ENCODE peak calls at places on chromosomes 11 and 22, in five cellular contexts. K, L, A, S and G are unnamed samples.

GRCh38 chr22:29351891-29352290 is 36.4 kb upstream of the RASL10A start:
- DNase-seq in A (no peak), K (no peak), L (no peak), S (no peak), G (no peak)

GRCh38 chr11:119148855-119149370 is at the start of gene ABCG4:
- DNase-seq in K (no peak), L (no peak), S (peak), A (peak), G (peak)

GRCh38 chr11:9219572-9219971 is 45.6 kb downstream of the DENND5A start:
- DNase-seq in S (no peak), A (no peak), L (peak), K (no peak), G (peak)

GRCh38 chr11:79758325-79758724 is 317.5 kb upstream of the TENM4 start:
- DNase-seq in L (no peak), K (no peak), A (no peak), S (no peak), G (no peak)

GRCh38 chr22:27754247-27754887 is 47.2 kb downstream of the MN1 start:
- DNase-seq in A (no peak), K (no peak), S (no peak), L (no peak), G (no peak)

GRCh38 chr11:118051611-118052461 is 25.0 kb upstream of the TMPRSS4 start:
- DNase-seq in K (no peak), S (peak), L (no peak), A (no peak), G (no peak)

GRCh38 chr11:34185926-34186841 is 80.8 kb downstream of the NAT10 start:
- DNase-seq in A (no peak), K (no peak), L (no peak), S (no peak), G (no peak)

GRCh38 chr22:49964493-49965290 is 4.1 kb downstream of the PIM3 start:
- DNase-seq in A (peak), S (peak), L (no peak), K (no peak), G (no peak)

GRCh38 chr11:14015711-14016110 is 53.2 kb downstream of the SPON1 start:
- DNase-seq in L (peak), S (no peak), K (no peak), A (no peak), G (peak)

GRCh38 chr11:117950320-117950719 is 21.1 kb upstream of the TMPRSS13 start:
- DNase-seq in K (peak), A (no peak), S (peak), L (no peak), G (peak)

GRCh38 chr11:19088791-19089190 is 28.2 kb upstream of the ZDHHC13 start:
- DNase-seq in S (no peak), K (no peak), L (no peak), A (no peak), G (no peak)

GRCh38 chr11:74948546-74948897 is 369 bp downstream of the XRRA1 start:
- DNase-seq in K (no peak), A (no peak), L (no peak), S (no peak), G (peak)

GRCh38 chr11:45649544-45650165 is 15.8 kb downstream of the CHST1 start:
- DNase-seq in A (no peak), L (no peak), K (no peak), S (no peak), G (no peak)